ENCODE peak calls at places on chromosomes 5 and 9, in nine cellular contexts. O, Z, G, U, L, P, F, X and H are unnamed samples.

GRCh38 chr9:6584881-6585597 is 60.5 kb downstream of the GLDC start:
- DNase-seq in X (no peak), U (peak; percentile 41), P (no peak), G (no peak), Z (no peak), O (no peak), F (peak; percentile 4), L (no peak), H (no peak)

GRCh38 chr9:129885018-129885669 is 49.9 kb downstream of the USP20 start:
- DNase-seq in U (peak; percentile 20), X (no peak), L (no peak), O (no peak), G (no peak), P (no peak), F (no peak), Z (no peak), H (no peak)

GRCh38 chr5:15529821-15530220 is 29.8 kb downstream of the FBXL7 start:
- DNase-seq in G (no peak), Z (no peak), U (no peak), L (no peak), X (no peak), O (no peak), F (no peak), P (no peak), H (no peak)

GRCh38 chr5:149802008-149802407 is 71.9 kb downstream of the PPARGC1B start:
- DNase-seq in O (no peak), G (no peak), L (no peak), U (no peak), P (no peak), F (no peak), Z (no peak), X (no peak), H (no peak)

GRCh38 chr5:149024477-149024876 is 38.4 kb downstream of the SH3TC2 start:
- DNase-seq in P (no peak), G (no peak), X (no peak), Z (no peak), L (no peak), F (no peak), U (peak; percentile 58), O (no peak), H (no peak)

GRCh38 chr9:126150411-126151030 is 176.1 kb upstream of the MVB12B start:
- DNase-seq in L (no peak), X (no peak), Z (no peak), P (no peak), G (no peak), F (peak; percentile 49), U (no peak), O (no peak), H (no peak)

GRCh38 chr5:37771731-37772130 is 68.1 kb downstream of the GDNF start:
- DNase-seq in U (no peak), Z (no peak), L (no peak), G (peak; percentile 99), F (no peak), X (no peak), P (no peak), O (peak; percentile 99), H (no peak)

GRCh38 chr5:177444106-177445051 is 2.2 kb upstream of the PRR7 start:
- DNase-seq in G (no peak), L (no peak), F (no peak), O (no peak), U (no peak), Z (no peak), P (no peak), X (no peak), H (no peak)

GRCh38 chr9:35910613-35911488 is 1.6 kb downstream of the SPAAR start:
- DNase-seq in G (no peak), X (no peak), O (no peak), Z (no peak), P (no peak), L (no peak), F (peak; percentile 60), U (peak; percentile 87), H (no peak)

GRCh38 chr9:2859776-2860379 is 16.0 kb upstream of the PUM3 start:
- DNase-seq in P (no peak), F (peak; percentile 80), Z (peak; percentile 76), O (no peak), G (no peak), U (peak; percentile 64), L (no peak), X (peak; percentile 8), H (no peak)

GRCh38 chr5:34868736-34869135 is 29.8 kb downstream of the TTC23L start:
- DNase-seq in P (no peak), Z (no peak), F (no peak), U (no peak), O (no peak), G (no peak), L (no peak), X (no peak), H (no peak)

GRCh38 chr9:136996361-136997281 is at the start of gene CLIC3:
- DNase-seq in X (peak; percentile 53), Z (no peak), L (peak; percentile 30), F (no peak), G (no peak), P (no peak), U (no peak), O (no peak), H (peak; percentile 41)